ENCODE peak calls at places on chromosomes 2 and 18, in four cellular contexts. Q is IMR-90, O is endothelial cell of umbilical vein, M is GM12878. K is an unnamed sample.

GRCh38 chr18:44651453-44651852 is 29.2 kb upstream of the SETBP1 start:
- DNase-seq in Q (peak; percentile 54), M (no peak), O (peak; percentile 30), K (peak; percentile 47)

GRCh38 chr18:32208012-32208411 is 18.2 kb downstream of the MEP1B start:
- DNase-seq in Q (no peak), O (no peak), M (no peak), K (no peak)

GRCh38 chr2:195613922-195614321 is 43.1 kb upstream of the SLC39A10 start:
- DNase-seq in Q (peak; percentile 95), M (no peak), O (peak; percentile 73), K (peak; percentile 19)

GRCh38 chr2:238663586-238663985 is 184.3 kb upstream of the TWIST2 start:
- DNase-seq in O (no peak), Q (no peak), M (no peak), K (no peak)

GRCh38 chr2:134949966-134950708 is 31.5 kb downstream of the CCNT2 start:
- DNase-seq in O (no peak), Q (no peak), M (no peak), K (no peak)

GRCh38 chr2:48016620-48017019 is 110.3 kb upstream of the FBXO11 start:
- DNase-seq in M (no peak), Q (no peak), O (no peak), K (peak; percentile 33)

GRCh38 chr2:48954311-48954710 is 198.8 kb upstream of the LHCGR start:
- DNase-seq in Q (no peak), O (no peak), M (no peak), K (no peak)

GRCh38 chr2:119760876-119761275 is 1.2 kb downstream of the PTPN4 start:
- DNase-seq in M (no peak), Q (peak; percentile 44), O (peak; percentile 55), K (peak; percentile 29)

GRCh38 chr2:203797363-203798111 is 70.0 kb upstream of the CTLA4 start:
- DNase-seq in M (no peak), O (no peak), Q (peak; percentile 63), K (no peak)

GRCh38 chr2:241064008-241064801 is 37.9 kb downstream of the MTERF4 start:
- DNase-seq in Q (no peak), M (no peak), O (peak; percentile 4), K (no peak)

GRCh38 chr2:238854246-238854645 is 6.4 kb downstream of the TWIST2 start:
- DNase-seq in O (no peak), M (no peak), Q (no peak), K (no peak)

GRCh38 chr18:58728719-58729118 is 57.5 kb downstream of the MALT1 start:
- DNase-seq in M (no peak), O (no peak), Q (no peak), K (no peak)

GRCh38 chr2:46765045-46765444 is 150.6 kb downstream of the MCFD2 start:
- DNase-seq in Q (no peak), M (no peak), O (no peak), K (no peak)

GRCh38 chr2:122079844-122080243 is 324.4 kb downstream of the TSN start:
- DNase-seq in O (no peak), Q (no peak), M (no peak), K (no peak)

GRCh38 chr2:122078451-122078850 is 323.0 kb downstream of the TSN start:
- DNase-seq in Q (peak; percentile 19), M (no peak), O (no peak), K (no peak)

GRCh38 chr2:122083256-122084048 is 328.0 kb downstream of the TSN start:
- DNase-seq in O (no peak), M (no peak), Q (no peak), K (no peak)

GRCh38 chr2:122077771-122078170 is 322.3 kb downstream of the TSN start:
- DNase-seq in Q (no peak), O (no peak), M (no peak), K (no peak)

GRCh38 chr2:122081743-122082142 is 326.3 kb downstream of the TSN start:
- DNase-seq in M (no peak), Q (no peak), O (no peak), K (no peak)
- TF ChIP-seq FOS in M (no peak), Q (no peak), O (no peak), K (no peak)

DNA sequence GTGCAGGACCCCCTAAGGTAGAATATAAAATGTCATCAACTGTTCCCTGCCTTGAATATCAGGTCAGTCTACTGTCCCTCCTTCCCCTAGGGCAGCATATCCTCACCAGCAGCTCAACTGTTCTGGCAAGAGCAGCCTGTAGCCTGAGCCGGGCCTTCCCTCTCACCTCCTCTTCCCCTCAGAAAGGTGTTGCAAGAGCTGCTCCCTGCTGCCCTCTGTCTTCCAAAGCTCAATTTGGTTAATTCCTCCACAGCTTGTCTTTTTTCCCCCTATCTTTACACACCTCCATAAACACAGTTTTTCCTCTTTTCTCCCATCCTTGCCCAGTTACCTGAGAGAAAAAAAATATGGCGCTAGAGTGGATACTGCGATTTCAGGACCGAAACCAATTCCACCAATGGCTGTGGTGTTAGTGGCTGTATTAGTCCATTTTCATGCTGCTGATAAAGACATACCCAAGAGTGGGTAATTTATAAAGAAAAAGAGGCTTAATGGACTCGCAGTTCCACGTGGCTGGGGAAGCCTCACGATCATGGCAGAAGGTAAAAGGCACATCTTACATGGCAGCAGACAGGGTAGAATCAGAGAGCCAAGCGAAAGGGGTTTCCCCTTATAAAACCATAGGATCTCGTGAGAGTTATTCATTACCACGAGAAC is 184.7 kb downstream of the MREG start:
- DNase-seq in O (peak; percentile 52), M (no peak), Q (peak; percentile 62), K (peak; percentile 34)
- TF ChIP-seq FOS in O (no peak), M (no peak), Q (no peak), K (no peak)

GRCh38 chr2:128622916-128623620 is 304.4 kb upstream of the HS6ST1 start:
- DNase-seq in M (no peak), Q (peak; percentile 47), O (no peak), K (no peak)

GRCh38 chr2:128623776-128624424 is 305.2 kb upstream of the HS6ST1 start:
- DNase-seq in M (peak; percentile 34), O (no peak), Q (peak; percentile 95), K (no peak)

GRCh38 chr2:128624956-128625355 is 306.3 kb upstream of the HS6ST1 start:
- DNase-seq in Q (no peak), O (no peak), M (no peak), K (no peak)

GRCh38 chr2:128625421-128625820 is 306.8 kb upstream of the HS6ST1 start:
- DNase-seq in O (no peak), Q (no peak), M (no peak), K (no peak)

DNA sequence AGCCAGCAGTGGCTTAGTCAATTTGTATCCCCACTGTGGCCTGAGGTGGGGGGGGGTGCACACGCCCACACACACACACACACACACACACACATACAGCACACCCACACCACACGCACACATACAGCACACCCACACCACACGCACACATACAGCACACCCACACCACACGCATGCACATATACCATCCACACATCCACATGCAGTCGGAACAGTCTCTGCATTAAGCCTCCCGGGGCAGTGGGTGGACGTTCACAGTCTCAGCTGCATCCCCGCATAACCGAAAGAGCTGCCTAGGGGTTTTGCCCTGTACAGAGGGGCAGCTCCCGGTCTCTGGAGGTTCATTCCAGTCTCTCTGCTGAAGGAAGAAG is 305.7 kb upstream of the HS6ST1 start:
- DNase-seq in O (no peak), Q (no peak), M (no peak), K (no peak)
- TF ChIP-seq FOS in O (no peak), Q (no peak), M (no peak), K (no peak)

DNA sequence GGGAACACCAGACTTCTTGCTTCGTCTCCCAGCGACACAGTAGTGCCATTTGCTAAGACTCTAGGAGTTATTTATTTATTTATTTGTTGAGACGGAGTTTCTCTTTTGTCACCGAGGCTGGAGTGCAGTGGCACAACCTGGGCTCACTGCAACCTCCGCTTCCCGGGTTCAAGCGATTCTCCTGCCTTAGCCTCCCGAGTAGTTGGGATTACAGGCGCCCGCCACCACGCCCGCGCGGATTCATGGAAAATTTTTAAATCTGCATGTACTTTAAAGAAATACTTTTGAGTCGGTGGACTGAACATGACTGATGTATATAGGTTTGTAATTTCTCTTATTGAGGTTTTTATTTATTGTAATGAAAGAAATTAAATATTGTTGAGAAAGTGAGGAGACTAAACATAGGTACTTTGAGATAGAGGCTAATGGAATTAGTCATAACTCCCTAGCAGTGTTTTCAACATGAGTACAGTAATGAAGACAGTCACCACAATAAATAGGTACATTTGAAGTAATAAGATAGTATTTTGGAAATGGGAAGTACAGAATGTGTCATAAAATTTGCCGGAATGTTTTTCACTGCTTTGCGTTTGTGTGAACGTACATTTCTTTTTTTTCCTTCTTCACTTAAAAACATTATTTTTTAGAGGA is 983 bp downstream of the MTX2 start:
- DNase-seq in Q (peak; percentile 12), O (no peak), M (no peak), K (no peak)
- TF ChIP-seq FOS in Q (no peak), O (no peak), M (no peak), K (no peak)

GRCh38 chr2:150520887-150521664 is 33.6 kb upstream of the RND3 start:
- DNase-seq in Q (peak; percentile 83), O (peak; percentile 24), M (no peak), K (no peak)
- TF ChIP-seq FOS in Q (no peak), O (no peak), M (no peak), K (no peak)

GRCh38 chr2:161857936-161858335 is 216.1 kb downstream of the DPP4 start:
- DNase-seq in Q (no peak), M (no peak), O (no peak), K (no peak)
- TF ChIP-seq FOS in Q (no peak), M (no peak), O (no peak), K (no peak)

GRCh38 chr2:232621186-232621585 is 12.2 kb upstream of the EFHD1 start:
- DNase-seq in O (no peak), M (no peak), Q (no peak), K (no peak)

GRCh38 chr2:232626584-232626983 is 6.8 kb upstream of the EFHD1 start:
- DNase-seq in M (no peak), Q (no peak), O (no peak), K (no peak)

GRCh38 chr2:232624554-232624842 is 8.9 kb upstream of the EFHD1 start:
- DNase-seq in Q (no peak), O (no peak), M (no peak), K (no peak)

GRCh38 chr2:232622563-232622962 is 10.8 kb upstream of the EFHD1 start:
- DNase-seq in M (no peak), Q (no peak), O (no peak), K (no peak)

DNA sequence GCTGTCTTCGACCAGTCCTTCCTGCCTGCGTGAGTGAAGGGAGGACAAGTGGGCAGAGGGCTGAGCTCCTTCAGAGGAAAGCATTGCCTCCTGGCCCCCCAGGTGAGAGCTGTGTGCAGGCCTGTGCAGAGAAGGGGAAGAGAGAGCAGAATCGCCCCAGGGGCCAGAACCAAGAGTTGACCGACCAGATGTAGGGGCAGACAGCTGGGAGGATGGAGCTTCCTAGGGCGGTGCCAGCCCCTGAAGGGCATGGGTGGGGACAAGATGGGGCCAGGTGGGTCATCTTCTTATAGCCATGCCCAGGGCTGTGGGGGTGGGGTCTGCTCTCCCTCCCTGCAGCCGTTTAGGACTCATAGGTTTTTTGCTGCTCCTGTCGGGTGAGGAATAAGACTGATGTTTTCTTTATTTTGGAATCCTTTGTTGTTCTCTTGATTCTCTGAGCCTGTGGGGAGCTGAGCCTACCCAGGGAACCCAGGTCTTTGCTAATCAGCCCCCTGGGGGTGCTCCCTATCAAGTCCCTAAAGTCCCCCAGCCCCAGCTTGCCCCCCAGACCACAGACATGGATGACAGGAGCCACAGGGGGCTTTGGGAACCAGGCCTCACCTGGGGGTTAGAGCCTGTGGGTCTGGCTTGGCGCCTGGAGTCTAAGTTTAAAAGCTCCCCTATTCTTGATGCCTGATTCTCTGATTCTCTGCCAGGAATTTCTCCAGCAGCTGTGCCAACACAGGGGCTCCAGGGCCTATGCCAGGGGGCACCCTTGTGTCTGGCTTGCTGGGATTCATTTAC is 9.4 kb upstream of the EFHD1 start:
- DNase-seq in O (no peak), M (no peak), Q (no peak), K (no peak)
- TF ChIP-seq FOS in O (no peak), M (no peak), Q (no peak), K (no peak)